ENCODE peak calls at places on chromosome 1, in four cellular contexts. Z is fibroblast of pulmonary artery, K is cardiac fibroblast, J is endothelial cell of umbilical vein. W is an unnamed sample.
A peak's percentile ranks its signal among the peaks of the same experiment; 100 is the strongest.

GRCh38 chr1:41155105-41155504 is 87.0 kb downstream of the SCMH1 start:
- DNase-seq in K (no peak), J (no peak), Z (no peak), W (no peak)

GRCh38 chr1:107547363-107548155 is 406.7 kb downstream of the NTNG1 start:
- DNase-seq in K (no peak), J (no peak), Z (no peak), W (no peak)

GRCh38 chr1:40980453-40981121 is 1.1 kb downstream of the CTPS1 start:
- DNase-seq in Z (no peak), K (no peak), J (peak; percentile 34), W (no peak)

GRCh38 chr1:21673277-21673780 is 4.2 kb upstream of the RAP1GAP start:
- DNase-seq in J (peak; percentile 32), K (peak; percentile 97), Z (peak; percentile 92), W (peak; percentile 90)

GRCh38 chr1:223531742-223532341 is 133.7 kb downstream of the CAPN8 start:
- DNase-seq in J (peak; percentile 48), K (peak; percentile 41), Z (peak; percentile 44), W (no peak)

GRCh38 chr1:220776725-220777326 is 9.9 kb upstream of the MTARC1 start:
- DNase-seq in K (peak; percentile 79), Z (peak; percentile 79), J (peak; percentile 68), W (peak; percentile 88)

GRCh38 chr1:11787251-11787803 is 18.4 kb downstream of the MTHFR start:
- DNase-seq in Z (peak; percentile 60), K (peak; percentile 82), J (peak; percentile 8), W (peak; percentile 92)

GRCh38 chr1:93699676-93700168 is 18.1 kb upstream of the BCAR3 start:
- DNase-seq in K (no peak), Z (peak; percentile 30), J (no peak), W (no peak)

GRCh38 chr1:2251786-2252185 is 23.7 kb downstream of the SKI start:
- DNase-seq in J (no peak), Z (peak; percentile 22), K (peak; percentile 29), W (peak; percentile 80)

GRCh38 chr1:942864-943533 is 16.1 kb downstream of the NOC2L start:
- DNase-seq in J (no peak), Z (peak; percentile 55), K (peak; percentile 70), W (peak; percentile 91)

GRCh38 chr1:22105611-22106207 is 37.2 kb downstream of the WNT4 start:
- DNase-seq in K (peak; percentile 78), J (peak; percentile 62), Z (peak; percentile 79), W (peak; percentile 36)

GRCh38 chr1:19650416-19651140 is 6.5 kb downstream of the NBL1 start:
- DNase-seq in Z (no peak), J (no peak), K (peak; percentile 35), W (peak; percentile 84)

GRCh38 chr1:27145934-27146354 is 9.0 kb downstream of the SLC9A1 start:
- DNase-seq in Z (peak; percentile 73), K (peak; percentile 60), J (no peak), W (peak; percentile 96)

GRCh38 chr1:51955797-51956527 is 34.5 kb downstream of the RAB3B start:
- DNase-seq in J (no peak), K (no peak), Z (no peak), W (no peak)

GRCh38 chr1:239288964-239289535 is 97.3 kb upstream of the CHRM3 start:
- DNase-seq in J (no peak), Z (no peak), K (no peak), W (no peak)

GRCh38 chr1:25651824-25652741 is 35.5 kb downstream of the MAN1C1 start:
- DNase-seq in J (no peak), K (no peak), Z (no peak), W (no peak)

GRCh38 chr1:243312962-243313634 is 57.3 kb downstream of the SDCCAG8 start:
- DNase-seq in J (no peak), Z (no peak), K (no peak), W (peak; percentile 25)

GRCh38 chr1:57204942-57205787 is 218.7 kb downstream of the DAB1 start:
- DNase-seq in J (no peak), Z (no peak), K (no peak), W (no peak)

GRCh38 chr1:165162671-165163241 is 193.8 kb downstream of the LMX1A start:
- DNase-seq in J (no peak), K (no peak), Z (no peak), W (no peak)

GRCh38 chr1:191912517-191912916 is 245.7 kb upstream of the RGS18 start:
- DNase-seq in Z (no peak), K (no peak), J (no peak), W (no peak)

GRCh38 chr1:99005142-99005491 is 456 bp upstream of the PLPPR5 start:
- DNase-seq in Z (no peak), K (no peak), J (no peak), W (peak; percentile 76)

GRCh38 chr1:156625436-156626078 is 6.3 kb downstream of the HAPLN2 start:
- DNase-seq in K (peak; percentile 56), J (peak; percentile 47), Z (peak; percentile 54), W (peak; percentile 90)

DNA sequence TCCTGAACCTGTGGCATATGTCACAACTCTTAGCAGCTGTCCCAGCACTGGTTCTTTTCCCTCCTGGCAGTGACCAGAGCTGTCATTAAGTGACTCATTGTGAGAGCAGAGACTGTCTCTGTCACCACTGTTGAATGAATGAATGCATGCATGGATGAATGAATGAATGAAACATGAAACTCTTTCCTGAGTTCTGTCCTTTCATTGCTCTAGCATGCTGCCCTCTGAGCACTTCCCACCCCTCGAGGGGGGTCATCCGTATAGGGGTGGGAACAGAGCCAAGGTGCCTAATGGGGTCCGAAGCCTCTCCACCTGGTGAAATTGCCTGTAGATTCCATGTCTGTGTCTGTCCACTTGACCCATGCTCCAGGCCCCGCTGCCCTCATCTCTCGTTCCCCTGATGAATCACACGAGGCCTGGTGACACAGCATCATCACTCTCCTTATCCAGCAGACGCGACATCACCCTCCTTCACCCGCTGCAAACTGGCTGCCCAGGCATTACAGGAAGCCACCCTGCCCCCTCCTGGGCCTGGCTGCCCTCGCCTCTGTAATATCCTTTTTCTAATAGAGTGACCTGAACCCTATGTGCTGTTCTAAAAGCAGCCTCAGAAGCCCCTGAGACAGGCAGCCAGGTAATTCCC is 75.0 kb downstream of the IGSF21 start:
- DNase-seq in J (no peak), K (no peak), Z (no peak), W (no peak)
- TF ChIP-seq CTCF in J (no peak), K (no peak), Z (no peak), W (no peak)

GRCh38 chr1:225413708-225414375 is 14.0 kb downstream of the LBR start:
- DNase-seq in Z (no peak), J (no peak), K (no peak), W (no peak)
- TF ChIP-seq CTCF in Z (no peak), J (no peak), K (no peak), W (no peak)

GRCh38 chr1:162990665-162991064 is 78.5 kb upstream of the RGS4 start:
- DNase-seq in J (no peak), K (no peak), Z (no peak), W (no peak)

GRCh38 chr1:162987866-162988265 is 81.3 kb upstream of the RGS4 start:
- DNase-seq in Z (peak; percentile 46), K (no peak), J (peak; percentile 21), W (no peak)

GRCh38 chr1:162985816-162986215 is 83.3 kb upstream of the RGS4 start:
- DNase-seq in K (no peak), J (no peak), Z (peak; percentile 46), W (no peak)

GRCh38 chr1:162991444-162991843 is 77.7 kb upstream of the RGS4 start:
- DNase-seq in Z (no peak), K (no peak), J (no peak), W (no peak)

DNA sequence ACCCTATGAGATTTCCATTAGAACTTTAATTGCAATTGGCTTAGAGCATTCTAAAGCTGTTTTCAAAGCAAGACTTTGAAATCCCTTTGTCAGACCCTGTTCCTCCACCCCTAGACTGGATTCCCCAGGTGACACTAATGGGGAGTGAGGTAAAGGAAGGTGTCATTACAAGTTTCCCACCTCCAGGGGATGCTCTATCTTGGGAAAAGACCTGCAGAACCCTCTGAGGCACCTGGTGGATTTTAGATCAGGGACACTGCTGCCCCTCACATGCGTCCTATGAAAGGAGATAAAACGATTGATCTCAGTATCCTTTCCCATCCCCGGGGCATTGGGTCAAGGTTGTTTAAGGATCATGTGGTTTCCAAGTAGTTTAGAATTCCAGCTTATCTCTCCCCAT is 80.3 kb upstream of the RGS4 start:
- DNase-seq in K (no peak), Z (no peak), J (no peak), W (no peak)
- TF ChIP-seq CTCF in K (no peak), Z (no peak), J (no peak), W (no peak)

DNA sequence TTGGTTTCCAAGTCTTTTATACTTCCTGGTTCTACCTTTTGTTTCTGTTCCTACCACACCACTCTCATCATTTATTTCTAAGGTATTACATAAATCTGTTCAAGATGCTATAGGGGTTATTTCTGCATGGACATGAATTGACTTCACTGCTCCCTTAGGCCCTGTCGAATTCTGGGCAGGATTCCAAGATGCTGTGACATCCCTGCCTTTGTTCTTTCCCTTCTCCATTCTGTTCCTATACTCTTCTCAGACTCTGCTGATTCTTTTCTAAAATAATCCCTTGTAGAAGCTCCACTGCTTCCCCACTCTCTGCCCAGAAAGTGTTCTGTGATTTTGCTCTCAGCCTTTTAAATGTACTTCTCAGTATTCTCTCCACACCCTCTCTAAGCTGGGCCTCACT is 99.2 kb downstream of the PHTF1 start:
- DNase-seq in J (peak; percentile 26), K (no peak), Z (peak; percentile 17), W (no peak)
- TF ChIP-seq CTCF in J (no peak), K (no peak), Z (no peak), W (no peak)

GRCh38 chr1:154325583-154326545 is 539 bp downstream of the ATP8B2 start:
- DNase-seq in Z (peak; percentile 87), J (peak; percentile 83), K (peak; percentile 92), W (peak; percentile 99)
- TF ChIP-seq CTCF in Z (peak; percentile 65), J (peak; percentile 57), K (peak; percentile 75), W (peak; percentile 69)